ENCODE peak calls at places on chromosomes 11 and 22, in four cellular contexts. T is occipital lobe, Q is left kidney, E is hypothalamus. O is an unnamed sample.

GRCh38 chr11:114309517-114309916 is 13.3 kb downstream of the NNMT start:
- DNase-seq in E (no peak), Q (no peak), T (no peak), O (no peak)

GRCh38 chr11:76166314-76166713 is 40.0 kb downstream of the WNT11 start:
- DNase-seq in T (no peak), E (no peak), Q (no peak), O (no peak)

GRCh38 chr22:46054091-46054877 is 77.3 kb upstream of the WNT7B start:
- DNase-seq in E (peak; percentile 89), Q (peak; percentile 84), T (peak; percentile 80), O (no peak)

GRCh38 chr11:35111171-35112055 is 27.6 kb upstream of the CD44 start:
- DNase-seq in E (no peak), T (no peak), Q (no peak), O (no peak)

GRCh38 chr11:70048279-70049024 is 29.7 kb upstream of the ANO1 start:
- DNase-seq in Q (peak; percentile 60), T (no peak), E (no peak), O (peak; percentile 45)

GRCh38 chr11:119316017-119316728 is 757 bp downstream of the MCAM start:
- DNase-seq in T (peak; percentile 58), Q (peak; percentile 46), E (peak; percentile 87), O (no peak)

GRCh38 chr11:121249039-121249663 is 43.4 kb upstream of the SC5D start:
- DNase-seq in T (no peak), E (no peak), Q (peak; percentile 52), O (peak; percentile 70)

GRCh38 chr22:44378380-44378779 is 65.6 kb upstream of the SHISAL1 start:
- DNase-seq in E (no peak), T (no peak), Q (no peak), O (no peak)

GRCh38 chr22:37609240-37610152 is 862 bp downstream of the GGA1 start:
- DNase-seq in E (no peak), T (no peak), Q (peak; percentile 74), O (peak; percentile 38)

GRCh38 chr11:64963072-64963631 is 8.8 kb downstream of the MAJIN start:
- DNase-seq in E (no peak), T (no peak), Q (no peak), O (no peak)

GRCh38 chr11:33191456-33191855 is 30.2 kb upstream of the CSTF3 start:
- DNase-seq in T (no peak), Q (no peak), E (no peak), O (no peak)

GRCh38 chr22:50728523-50728931 is 9.5 kb upstream of the ACR start:
- DNase-seq in Q (no peak), T (no peak), E (no peak), O (no peak)

GRCh38 chr11:131991606-131992005 is 621.2 kb downstream of the NTM start:
- DNase-seq in T (no peak), Q (no peak), E (no peak), O (no peak)

GRCh38 chr11:86938203-86938899 is 16.8 kb downstream of the FZD4 start:
- DNase-seq in T (no peak), E (no peak), Q (no peak), O (no peak)

GRCh38 chr11:116808262-116809175 is 14.6 kb downstream of the APOA4 start:
- DNase-seq in E (no peak), T (no peak), Q (no peak), O (no peak)

GRCh38 chr11:116833816-116834534 is 3.4 kb downstream of the APOA1 start:
- DNase-seq in E (no peak), T (no peak), Q (no peak), O (no peak)

GRCh38 chr11:93039841-93040240 is 70.4 kb downstream of the MTNR1B start:
- DNase-seq in E (no peak), T (no peak), Q (no peak), O (no peak)

GRCh38 chr11:81005595-81005994 is 1564.8 kb upstream of the TENM4 start:
- DNase-seq in T (no peak), Q (no peak), E (no peak), O (peak; percentile 23)

GRCh38 chr11:84899740-84900139 is 727.4 kb downstream of the DLG2 start:
- DNase-seq in E (no peak), Q (peak; percentile 24), T (no peak), O (peak; percentile 91)

GRCh38 chr11:102118937-102119336 is 8.7 kb downstream of the YAP1 start:
- DNase-seq in E (no peak), T (no peak), Q (peak; percentile 19), O (peak; percentile 54)

GRCh38 chr11:10926801-10927200 is 68.9 kb upstream of the ZBED5 start:
- DNase-seq in E (no peak), T (no peak), Q (no peak), O (no peak)

GRCh38 chr11:10930961-10931760 is 73.3 kb upstream of the ZBED5 start:
- DNase-seq in T (peak; percentile 72), E (peak; percentile 56), Q (peak; percentile 93), O (peak; percentile 85)

GRCh38 chr22:41535244-41535643 is 9.0 kb downstream of the POLR3H start:
- DNase-seq in E (no peak), Q (peak; percentile 34), T (no peak), O (peak; percentile 67)

GRCh38 chr11:26626346-26626745 is 54.3 kb upstream of the MUC15 start:
- DNase-seq in Q (no peak), T (no peak), E (no peak), O (no peak)

GRCh38 chr22:43263645-43264514 is 76.9 kb upstream of the TTLL12 start:
- DNase-seq in Q (peak; percentile 88), E (no peak), T (no peak), O (peak; percentile 83)

GRCh38 chr11:49499117-49499516 is 290.7 kb upstream of the FOLH1 start:
- DNase-seq in E (no peak), Q (no peak), T (no peak), O (peak; percentile 24)

GRCh38 chr22:29299136-29299900 is 7.1 kb upstream of the GAS2L1 start:
- DNase-seq in E (no peak), T (no peak), Q (no peak), O (no peak)

GRCh38 chr11:121426476-121427454 is 25.3 kb upstream of the SORL1 start:
- DNase-seq in Q (peak; percentile 67), T (peak; percentile 47), E (peak; percentile 33), O (peak; percentile 56)

GRCh38 chr11:10657308-10658271 is 36.0 kb downstream of the IRAG1 start:
- DNase-seq in E (no peak), Q (peak; percentile 28), T (no peak), O (no peak)

O was measured in mesendoderm.